ENCODE peak calls at places on chromosomes 12 and 14, in ten cellular contexts. One of them, this sample, is unnamed.

GRCh38 chr12:85325452-85325851 is 45.4 kb downstream of the ALX1 start:
- DNase-seq in activated T-cell treated with anti-CD3 and anti-CD28 coated beads, Interleukin-2, amount 50 U/mL, for 72 hours: no peak
- DNase-seq in MCF 10A: no peak
- DNase-seq in psoas muscle: no peak
- DNase-seq in stimulated activated CD4-positive, alpha-beta T cell treated with anti-CD3 and anti-CD28 coated beads, Interleukin-15, amount 100 ng/mL, for 24 hours: no peak
- DNase-seq in GM23248: no peak
- DNase-seq in NCI-H2081: no peak
- DNase-seq in NCI-H1105 treated with DMSO at 0.1 percent for 48 hours: peak
- DNase-seq in NCI-H1092: peak
- DNase-seq in small intestine: no peak
- DNase-seq in this sample: no peak

GRCh38 chr12:63294327-63294632 is 143.3 kb upstream of the AVPR1A start:
- DNase-seq in NCI-H1092: no peak
- DNase-seq in GM23248: peak
- DNase-seq in stimulated activated CD4-positive, alpha-beta T cell treated with anti-CD3 and anti-CD28 coated beads, Interleukin-15, amount 100 ng/mL, for 24 hours: no peak
- DNase-seq in MCF 10A: peak
- DNase-seq in psoas muscle: no peak
- DNase-seq in small intestine: no peak
- DNase-seq in NCI-H1105 treated with DMSO at 0.1 percent for 48 hours: no peak
- DNase-seq in activated T-cell treated with anti-CD3 and anti-CD28 coated beads, Interleukin-2, amount 50 U/mL, for 72 hours: no peak
- DNase-seq in NCI-H2081: no peak
- DNase-seq in this sample: no peak

GRCh38 chr12:90499793-90500192 is 455.2 kb downstream of the CCER1 start:
- DNase-seq in psoas muscle: no peak
- DNase-seq in stimulated activated CD4-positive, alpha-beta T cell treated with anti-CD3 and anti-CD28 coated beads, Interleukin-15, amount 100 ng/mL, for 24 hours: no peak
- DNase-seq in small intestine: no peak
- DNase-seq in GM23248: no peak
- DNase-seq in NCI-H1092: no peak
- DNase-seq in NCI-H2081: no peak
- DNase-seq in activated T-cell treated with anti-CD3 and anti-CD28 coated beads, Interleukin-2, amount 50 U/mL, for 72 hours: no peak
- DNase-seq in MCF 10A: peak
- DNase-seq in NCI-H1105 treated with DMSO at 0.1 percent for 48 hours: no peak
- DNase-seq in this sample: no peak

GRCh38 chr14:55964081-55964480 is 154.1 kb upstream of the PELI2 start:
- DNase-seq in small intestine: no peak
- DNase-seq in NCI-H1105 treated with DMSO at 0.1 percent for 48 hours: no peak
- DNase-seq in psoas muscle: no peak
- DNase-seq in stimulated activated CD4-positive, alpha-beta T cell treated with anti-CD3 and anti-CD28 coated beads, Interleukin-15, amount 100 ng/mL, for 24 hours: no peak
- DNase-seq in NCI-H1092: no peak
- DNase-seq in NCI-H2081: no peak
- DNase-seq in MCF 10A: no peak
- DNase-seq in activated T-cell treated with anti-CD3 and anti-CD28 coated beads, Interleukin-2, amount 50 U/mL, for 72 hours: no peak
- DNase-seq in GM23248: no peak
- DNase-seq in this sample: no peak

GRCh38 chr12:24838531-24838950 is 110.4 kb downstream of the BCAT1 start:
- DNase-seq in GM23248: peak
- DNase-seq in stimulated activated CD4-positive, alpha-beta T cell treated with anti-CD3 and anti-CD28 coated beads, Interleukin-15, amount 100 ng/mL, for 24 hours: peak
- DNase-seq in NCI-H1105 treated with DMSO at 0.1 percent for 48 hours: no peak
- DNase-seq in small intestine: peak
- DNase-seq in NCI-H1092: no peak
- DNase-seq in NCI-H2081: no peak
- DNase-seq in MCF 10A: peak
- DNase-seq in psoas muscle: peak
- DNase-seq in activated T-cell treated with anti-CD3 and anti-CD28 coated beads, Interleukin-2, amount 50 U/mL, for 72 hours: peak
- DNase-seq in this sample: no peak

GRCh38 chr12:52720487-52720886 is 17.2 kb upstream of the KRT77 start:
- DNase-seq in MCF 10A: no peak
- DNase-seq in small intestine: no peak
- DNase-seq in psoas muscle: no peak
- DNase-seq in activated T-cell treated with anti-CD3 and anti-CD28 coated beads, Interleukin-2, amount 50 U/mL, for 72 hours: no peak
- DNase-seq in stimulated activated CD4-positive, alpha-beta T cell treated with anti-CD3 and anti-CD28 coated beads, Interleukin-15, amount 100 ng/mL, for 24 hours: no peak
- DNase-seq in NCI-H1092: no peak
- DNase-seq in NCI-H1105 treated with DMSO at 0.1 percent for 48 hours: no peak
- DNase-seq in NCI-H2081: no peak
- DNase-seq in GM23248: peak
- DNase-seq in this sample: no peak

GRCh38 chr14:35877276-35877675 is 51.1 kb downstream of the BRMS1L start:
- DNase-seq in MCF 10A: peak
- DNase-seq in NCI-H2081: no peak
- DNase-seq in GM23248: no peak
- DNase-seq in NCI-H1105 treated with DMSO at 0.1 percent for 48 hours: no peak
- DNase-seq in small intestine: no peak
- DNase-seq in psoas muscle: no peak
- DNase-seq in NCI-H1092: no peak
- DNase-seq in stimulated activated CD4-positive, alpha-beta T cell treated with anti-CD3 and anti-CD28 coated beads, Interleukin-15, amount 100 ng/mL, for 24 hours: no peak
- DNase-seq in activated T-cell treated with anti-CD3 and anti-CD28 coated beads, Interleukin-2, amount 50 U/mL, for 72 hours: no peak
- DNase-seq in this sample: no peak

GRCh38 chr12:49661191-49661590 is 37.8 kb downstream of the PRPF40B start:
- DNase-seq in NCI-H2081: no peak
- DNase-seq in psoas muscle: no peak
- DNase-seq in NCI-H1092: no peak
- DNase-seq in NCI-H1105 treated with DMSO at 0.1 percent for 48 hours: no peak
- DNase-seq in activated T-cell treated with anti-CD3 and anti-CD28 coated beads, Interleukin-2, amount 50 U/mL, for 72 hours: peak
- DNase-seq in small intestine: no peak
- DNase-seq in GM23248: no peak
- DNase-seq in stimulated activated CD4-positive, alpha-beta T cell treated with anti-CD3 and anti-CD28 coated beads, Interleukin-15, amount 100 ng/mL, for 24 hours: peak
- DNase-seq in MCF 10A: no peak
- DNase-seq in this sample: no peak

GRCh38 chr14:67187826-67188225 is 1.4 kb upstream of the GARIN2 start:
- DNase-seq in NCI-H1092: no peak
- DNase-seq in small intestine: no peak
- DNase-seq in NCI-H1105 treated with DMSO at 0.1 percent for 48 hours: no peak
- DNase-seq in MCF 10A: peak
- DNase-seq in GM23248: peak
- DNase-seq in NCI-H2081: no peak
- DNase-seq in activated T-cell treated with anti-CD3 and anti-CD28 coated beads, Interleukin-2, amount 50 U/mL, for 72 hours: no peak
- DNase-seq in psoas muscle: no peak
- DNase-seq in stimulated activated CD4-positive, alpha-beta T cell treated with anti-CD3 and anti-CD28 coated beads, Interleukin-15, amount 100 ng/mL, for 24 hours: no peak
- DNase-seq in this sample: no peak

GRCh38 chr12:95440401-95440800 is 33.6 kb upstream of the METAP2 start:
- DNase-seq in NCI-H2081: no peak
- DNase-seq in NCI-H1092: no peak
- DNase-seq in MCF 10A: peak
- DNase-seq in activated T-cell treated with anti-CD3 and anti-CD28 coated beads, Interleukin-2, amount 50 U/mL, for 72 hours: no peak
- DNase-seq in stimulated activated CD4-positive, alpha-beta T cell treated with anti-CD3 and anti-CD28 coated beads, Interleukin-15, amount 100 ng/mL, for 24 hours: no peak
- DNase-seq in GM23248: peak
- DNase-seq in small intestine: no peak
- DNase-seq in psoas muscle: no peak
- DNase-seq in NCI-H1105 treated with DMSO at 0.1 percent for 48 hours: no peak
- DNase-seq in this sample: no peak

GRCh38 chr12:25496098-25496587 is 56.9 kb downstream of the LMNTD1 start:
- DNase-seq in stimulated activated CD4-positive, alpha-beta T cell treated with anti-CD3 and anti-CD28 coated beads, Interleukin-15, amount 100 ng/mL, for 24 hours: no peak
- DNase-seq in small intestine: no peak
- DNase-seq in psoas muscle: no peak
- DNase-seq in activated T-cell treated with anti-CD3 and anti-CD28 coated beads, Interleukin-2, amount 50 U/mL, for 72 hours: no peak
- DNase-seq in MCF 10A: no peak
- DNase-seq in NCI-H2081: no peak
- DNase-seq in GM23248: peak
- DNase-seq in NCI-H1092: no peak
- DNase-seq in NCI-H1105 treated with DMSO at 0.1 percent for 48 hours: no peak
- DNase-seq in this sample: no peak

GRCh38 chr14:89447182-89447970 is 30.3 kb upstream of the FOXN3 start:
- DNase-seq in activated T-cell treated with anti-CD3 and anti-CD28 coated beads, Interleukin-2, amount 50 U/mL, for 72 hours: no peak
- DNase-seq in stimulated activated CD4-positive, alpha-beta T cell treated with anti-CD3 and anti-CD28 coated beads, Interleukin-15, amount 100 ng/mL, for 24 hours: peak
- DNase-seq in NCI-H2081: no peak
- DNase-seq in NCI-H1105 treated with DMSO at 0.1 percent for 48 hours: no peak
- DNase-seq in GM23248: no peak
- DNase-seq in small intestine: no peak
- DNase-seq in psoas muscle: no peak
- DNase-seq in NCI-H1092: no peak
- DNase-seq in MCF 10A: no peak
- DNase-seq in this sample: no peak

GRCh38 chr14:20988717-20989116 is 1.1 kb upstream of the METTL17 start:
- DNase-seq in NCI-H1105 treated with DMSO at 0.1 percent for 48 hours: no peak
- DNase-seq in NCI-H1092: no peak
- DNase-seq in NCI-H2081: no peak
- DNase-seq in small intestine: no peak
- DNase-seq in GM23248: peak
- DNase-seq in activated T-cell treated with anti-CD3 and anti-CD28 coated beads, Interleukin-2, amount 50 U/mL, for 72 hours: no peak
- DNase-seq in stimulated activated CD4-positive, alpha-beta T cell treated with anti-CD3 and anti-CD28 coated beads, Interleukin-15, amount 100 ng/mL, for 24 hours: no peak
- DNase-seq in psoas muscle: no peak
- DNase-seq in MCF 10A: no peak
- DNase-seq in this sample: no peak

GRCh38 chr12:130920711-130921381 is 32.9 kb upstream of the ADGRD1 start:
- DNase-seq in psoas muscle: peak
- DNase-seq in NCI-H2081: no peak
- DNase-seq in MCF 10A: peak
- DNase-seq in activated T-cell treated with anti-CD3 and anti-CD28 coated beads, Interleukin-2, amount 50 U/mL, for 72 hours: no peak
- DNase-seq in NCI-H1092: no peak
- DNase-seq in small intestine: no peak
- DNase-seq in stimulated activated CD4-positive, alpha-beta T cell treated with anti-CD3 and anti-CD28 coated beads, Interleukin-15, amount 100 ng/mL, for 24 hours: no peak
- DNase-seq in GM23248: peak
- DNase-seq in NCI-H1105 treated with DMSO at 0.1 percent for 48 hours: no peak
- DNase-seq in this sample: no peak

GRCh38 chr14:77296155-77296554 is 24.5 kb downstream of the POMT2 start:
- DNase-seq in MCF 10A: no peak
- DNase-seq in stimulated activated CD4-positive, alpha-beta T cell treated with anti-CD3 and anti-CD28 coated beads, Interleukin-15, amount 100 ng/mL, for 24 hours: no peak
- DNase-seq in activated T-cell treated with anti-CD3 and anti-CD28 coated beads, Interleukin-2, amount 50 U/mL, for 72 hours: no peak
- DNase-seq in NCI-H2081: no peak
- DNase-seq in NCI-H1105 treated with DMSO at 0.1 percent for 48 hours: no peak
- DNase-seq in NCI-H1092: no peak
- DNase-seq in small intestine: no peak
- DNase-seq in psoas muscle: no peak
- DNase-seq in GM23248: no peak
- DNase-seq in this sample: no peak

GRCh38 chr12:113003631-113004030 is 25.3 kb downstream of the OAS2 start:
- DNase-seq in stimulated activated CD4-positive, alpha-beta T cell treated with anti-CD3 and anti-CD28 coated beads, Interleukin-15, amount 100 ng/mL, for 24 hours: no peak
- DNase-seq in MCF 10A: no peak
- DNase-seq in NCI-H1092: no peak
- DNase-seq in GM23248: no peak
- DNase-seq in NCI-H1105 treated with DMSO at 0.1 percent for 48 hours: no peak
- DNase-seq in NCI-H2081: no peak
- DNase-seq in small intestine: no peak
- DNase-seq in activated T-cell treated with anti-CD3 and anti-CD28 coated beads, Interleukin-2, amount 50 U/mL, for 72 hours: no peak
- DNase-seq in psoas muscle: no peak
- DNase-seq in this sample: no peak

GRCh38 chr14:77018785-77019184 is 9.7 kb downstream of the IRF2BPL start:
- DNase-seq in NCI-H1092: no peak
- DNase-seq in psoas muscle: no peak
- DNase-seq in activated T-cell treated with anti-CD3 and anti-CD28 coated beads, Interleukin-2, amount 50 U/mL, for 72 hours: no peak
- DNase-seq in stimulated activated CD4-positive, alpha-beta T cell treated with anti-CD3 and anti-CD28 coated beads, Interleukin-15, amount 100 ng/mL, for 24 hours: no peak
- DNase-seq in NCI-H2081: no peak
- DNase-seq in NCI-H1105 treated with DMSO at 0.1 percent for 48 hours: no peak
- DNase-seq in MCF 10A: peak
- DNase-seq in GM23248: peak
- DNase-seq in small intestine: no peak
- DNase-seq in this sample: no peak

GRCh38 chr14:65101631-65102440 is 481 bp downstream of the MAX start:
- DNase-seq in activated T-cell treated with anti-CD3 and anti-CD28 coated beads, Interleukin-2, amount 50 U/mL, for 72 hours: peak
- DNase-seq in MCF 10A: peak
- DNase-seq in NCI-H1105 treated with DMSO at 0.1 percent for 48 hours: no peak
- DNase-seq in psoas muscle: no peak
- DNase-seq in stimulated activated CD4-positive, alpha-beta T cell treated with anti-CD3 and anti-CD28 coated beads, Interleukin-15, amount 100 ng/mL, for 24 hours: peak
- DNase-seq in small intestine: peak
- DNase-seq in GM23248: peak
- DNase-seq in NCI-H2081: no peak
- DNase-seq in NCI-H1092: no peak
- DNase-seq in this sample: no peak

GRCh38 chr12:113041560-113041959 is 15.0 kb upstream of the DTX1 start:
- DNase-seq in stimulated activated CD4-positive, alpha-beta T cell treated with anti-CD3 and anti-CD28 coated beads, Interleukin-15, amount 100 ng/mL, for 24 hours: no peak
- DNase-seq in MCF 10A: no peak
- DNase-seq in NCI-H1092: no peak
- DNase-seq in activated T-cell treated with anti-CD3 and anti-CD28 coated beads, Interleukin-2, amount 50 U/mL, for 72 hours: no peak
- DNase-seq in GM23248: no peak
- DNase-seq in NCI-H2081: no peak
- DNase-seq in psoas muscle: no peak
- DNase-seq in NCI-H1105 treated with DMSO at 0.1 percent for 48 hours: no peak
- DNase-seq in small intestine: no peak
- DNase-seq in this sample: no peak

GRCh38 chr12:40691913-40692616 is at the start of gene CNTN1:
- DNase-seq in NCI-H1092: no peak
- DNase-seq in small intestine: peak
- DNase-seq in NCI-H2081: peak
- DNase-seq in MCF 10A: peak
- DNase-seq in activated T-cell treated with anti-CD3 and anti-CD28 coated beads, Interleukin-2, amount 50 U/mL, for 72 hours: no peak
- DNase-seq in GM23248: peak
- DNase-seq in NCI-H1105 treated with DMSO at 0.1 percent for 48 hours: peak
- DNase-seq in stimulated activated CD4-positive, alpha-beta T cell treated with anti-CD3 and anti-CD28 coated beads, Interleukin-15, amount 100 ng/mL, for 24 hours: no peak
- DNase-seq in psoas muscle: peak
- DNase-seq in this sample: peak